ENCODE peak calls at places on chromosome 3, in six cellular contexts. V is left ventricle myocardium inferior; D is CD8-positive, alpha-beta T cell; R is fibroblast of lung; H is Peyer's patch; E is HepG2. N is an unnamed sample.

GRCh38 chr3:149339931-149340309 is 6.5 kb upstream of the TM4SF18 start:
- DNase-seq in V (peak; percentile 78), D (no peak), R (peak; percentile 99), H (no peak), E (peak; percentile 77), N (peak; percentile 85)

GRCh38 chr3:46096336-46096735 is 69.1 kb upstream of the XCR1 start:
- DNase-seq in V (no peak), D (no peak), R (peak; percentile 20), H (no peak), E (no peak), N (no peak)

GRCh38 chr3:32818431-32819085 is 761 bp downstream of the TRIM71 start:
- DNase-seq in V (no peak), D (no peak), R (no peak), H (no peak), E (no peak), N (no peak)

GRCh38 chr3:73576995-73577394 is 47.7 kb downstream of the PDZRN3 start:
- DNase-seq in V (no peak), D (no peak), R (peak; percentile 60), H (no peak), E (no peak), N (no peak)

GRCh38 chr3:70982700-70983140 is 600.8 kb downstream of the FOXP1 start:
- DNase-seq in V (no peak), D (no peak), R (peak; percentile 86), H (no peak), E (no peak), N (no peak)

GRCh38 chr3:196694202-196694638 is 17.8 kb downstream of the CEP19 start:
- DNase-seq in V (no peak), D (peak; percentile 31), R (peak; percentile 5), H (no peak), E (no peak), N (no peak)

GRCh38 chr3:63993653-63994079 is 29.6 kb downstream of the PSMD6 start:
- DNase-seq in V (peak; percentile 51), D (peak; percentile 63), R (peak; percentile 66), H (peak; percentile 33), E (peak; percentile 50), N (peak; percentile 79)

GRCh38 chr3:115862824-115863223 is 239.5 kb downstream of the GAP43 start:
- DNase-seq in V (no peak), D (no peak), R (no peak), H (no peak), E (no peak), N (no peak)

GRCh38 chr3:11678735-11679134 is 35.0 kb upstream of the VGLL4 start:
- DNase-seq in V (no peak), D (no peak), R (peak; percentile 34), H (no peak), E (no peak), N (no peak)

GRCh38 chr3:115469649-115470048 is 153.7 kb upstream of the GAP43 start:
- DNase-seq in V (no peak), D (no peak), R (peak; percentile 8), H (no peak), E (no peak), N (no peak)

GRCh38 chr3:126266291-126266840 is 86.0 kb upstream of the ALDH1L1 start:
- DNase-seq in V (peak; percentile 83), D (no peak), R (no peak), H (no peak), E (no peak), N (no peak)

GRCh38 chr3:115834068-115834467 is 210.8 kb downstream of the GAP43 start:
- DNase-seq in V (no peak), D (no peak), R (peak; percentile 91), H (no peak), E (no peak), N (no peak)

GRCh38 chr3:46091971-46092703 is 64.9 kb upstream of the XCR1 start:
- DNase-seq in V (no peak), D (no peak), R (no peak), H (no peak), E (no peak), N (no peak)

GRCh38 chr3:47283596-47284364 is 1.0 kb downstream of the KLHL18 start:
- DNase-seq in V (no peak), D (no peak), R (peak; percentile 15), H (peak; percentile 39), E (no peak), N (peak; percentile 66)

GRCh38 chr3:105715372-105715771 is 153.4 kb downstream of the CBLB start:
- DNase-seq in V (no peak), D (no peak), R (peak; percentile 74), H (no peak), E (no peak), N (no peak)

GRCh38 chr3:151908399-151908798 is 35.0 kb downstream of the SUCNR1 start:
- DNase-seq in V (no peak), D (no peak), R (no peak), H (no peak), E (no peak), N (no peak)

GRCh38 chr3:126893651-126894050 is 89.3 kb upstream of the PLXNA1 start:
- DNase-seq in V (no peak), D (no peak), R (no peak), H (no peak), E (no peak), N (no peak)

GRCh38 chr3:193620650-193621049 is 27.6 kb downstream of the OPA1 start:
- DNase-seq in V (no peak), D (no peak), R (peak; percentile 44), H (no peak), E (no peak), N (no peak)

GRCh38 chr3:122857019-122857418 is 62.1 kb downstream of the SLC49A4 start:
- DNase-seq in V (no peak), D (no peak), R (peak; percentile 6), H (no peak), E (no peak), N (no peak)

GRCh38 chr3:140630366-140630765 is 47.5 kb upstream of the TRIM42 start:
- DNase-seq in V (no peak), D (no peak), R (peak; percentile 37), H (no peak), E (no peak), N (no peak)

GRCh38 chr3:172332256-172333041 is 115.8 kb downstream of the GHSR start:
- DNase-seq in V (peak; percentile 37), D (peak; percentile 39), R (peak; percentile 41), H (peak; percentile 56), E (peak; percentile 57), N (peak; percentile 59)

GRCh38 chr3:49671291-49672288 is 2.6 kb upstream of the APEH start:
- DNase-seq in V (peak; percentile 52), D (peak; percentile 64), R (peak; percentile 47), H (peak; percentile 56), E (peak; percentile 76), N (peak; percentile 77)

GRCh38 chr3:134659391-134660045 is 8.7 kb upstream of the KY start:
- DNase-seq in V (no peak), D (no peak), R (no peak), H (no peak), E (no peak), N (no peak)

GRCh38 chr3:151014619-151015018 is 42.1 kb upstream of the CLRN1 start:
- DNase-seq in V (no peak), D (no peak), R (no peak), H (no peak), E (no peak), N (no peak)

GRCh38 chr3:2810723-2811122 is 299.5 kb downstream of the IL5RA start:
- DNase-seq in V (no peak), D (no peak), R (peak; percentile 0), H (no peak), E (no peak), N (no peak)

GRCh38 chr3:144624656-144625055 is 653.0 kb downstream of the DIPK2A start:
- DNase-seq in V (no peak), D (no peak), R (no peak), H (no peak), E (no peak), N (no peak)

DNA sequence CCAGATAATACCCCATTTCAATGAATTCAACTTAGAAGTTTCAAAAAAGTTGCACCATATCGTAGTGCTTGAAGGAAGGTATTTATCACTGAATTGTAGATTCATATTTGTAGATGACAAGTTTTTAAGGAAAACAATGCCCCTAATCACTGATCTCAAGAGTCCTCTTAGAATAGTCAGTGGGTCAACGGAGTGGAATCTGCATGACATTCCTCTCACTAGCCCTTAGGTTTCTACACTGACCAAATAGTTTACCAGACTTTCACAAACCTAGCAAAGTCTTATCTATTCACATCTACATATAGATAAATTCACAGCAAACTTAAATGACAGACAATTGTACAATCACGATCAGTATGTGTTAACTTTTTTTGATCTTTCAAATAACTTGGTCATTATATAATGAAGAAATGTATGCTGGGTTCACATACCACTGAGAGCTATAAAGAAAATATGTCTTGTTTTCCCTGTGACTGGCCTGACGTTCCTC is 35.7 kb upstream of the PHLDB2 start:
- DNase-seq in V (no peak), D (no peak), R (no peak), H (no peak), E (no peak), N (no peak)
- H3K4me3 ChIP-seq in V (no peak overlapping the region), D (no peak overlapping the region), R (no peak overlapping the region), H (no peak overlapping the region), E (no peak overlapping the region), N (no peak overlapping the region)

GRCh38 chr3:112132088-112132487 is 960 bp downstream of the GCSAM start:
- DNase-seq in V (no peak), D (no peak), R (no peak), H (no peak), E (no peak), N (no peak)
- H3K4me1 ChIP-seq in V (peaks cover 14% of the 10 kb centered on the region), D (peaks cover 72% of the 10 kb centered on the region), R (no peaks in the 10 kb centered on the region), H (no peaks in the 10 kb centered on the region), E (no peaks in the 10 kb centered on the region), N (peaks cover 5% of the 10 kb centered on the region)

GRCh38 chr3:33885496-33885895 is 87.1 kb downstream of the PDCD6IP start:
- DNase-seq in V (no peak), D (no peak), R (no peak), H (no peak), E (no peak), N (no peak)

GRCh38 chr3:33883538-33884203 is 85.2 kb downstream of the PDCD6IP start:
- DNase-seq in V (no peak), D (no peak), R (peak; percentile 15), H (no peak), E (peak; percentile 39), N (no peak)

GRCh38 chr3:33886015-33886414 is 87.6 kb downstream of the PDCD6IP start:
- DNase-seq in V (no peak), D (no peak), R (peak; percentile 65), H (no peak), E (no peak), N (no peak)

GRCh38 chr3:33884701-33885100 is 86.3 kb downstream of the PDCD6IP start:
- DNase-seq in V (no peak), D (no peak), R (no peak), H (no peak), E (no peak), N (no peak)

GRCh38 chr3:33884204-33884561 is 85.8 kb downstream of the PDCD6IP start:
- DNase-seq in V (peak; percentile 25), D (no peak), R (no peak), H (no peak), E (peak; percentile 26), N (peak; percentile 14)
- TF ChIP-seq CTCF in V (peak; percentile 42), D (no peak), R (no peak), H (peak; percentile 18), E (peak; percentile 58), N (no peak)

DNA sequence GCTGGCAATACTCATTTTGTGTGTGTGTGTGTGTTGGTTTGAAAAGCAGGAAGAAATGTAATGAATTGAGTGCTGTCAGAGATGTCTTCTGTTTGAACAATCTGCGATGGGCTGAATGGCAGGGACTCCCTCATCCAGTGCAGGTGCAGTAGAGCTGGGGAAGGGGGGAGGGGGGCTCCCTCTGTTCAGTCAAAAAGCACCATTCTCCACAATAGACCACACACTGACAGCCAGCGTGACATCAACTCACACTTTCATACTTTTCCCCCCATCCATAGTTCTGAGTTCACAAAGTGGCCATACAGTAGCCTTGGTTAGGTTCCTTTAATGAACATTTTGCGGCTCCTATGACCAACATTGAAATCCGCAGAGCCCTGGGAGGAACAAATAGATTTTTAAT is 10.4 kb downstream of the SOX2 start:
- DNase-seq in V (no peak), D (no peak), R (no peak), H (no peak), E (no peak), N (no peak)
- H3K4me3 ChIP-seq in V (no peak overlapping the region), D (no peak overlapping the region), R (no peak overlapping the region), H (no peak overlapping the region), E (no peak overlapping the region), N (no peak overlapping the region)

N was measured in upper lobe of left lung.